ENCODE peak calls at places on chromosome 21, in ten cellular contexts. K is K562, R is Peyer's patch, P is GM12892, Q is stomach, T is testis, U is transverse colon, A is IMR-90, S is A549, I is body of pancreas. Y is an unnamed sample.

GRCh38 chr21:27246741-27247140 is 279.9 kb upstream of the ADAMTS5 start:
- DNase-seq in K (no peak), R (no peak), P (no peak), Q (no peak), T (no peak), U (no peak), A (peak; percentile 77), S (no peak), I (no peak), Y (no peak)

GRCh38 chr21:23524685-23525084 is 2082.6 kb downstream of the MRPL39 start:
- DNase-seq in K (no peak), R (no peak), P (no peak), Q (no peak), T (no peak), U (no peak), A (no peak), S (no peak), I (no peak), Y (no peak)

GRCh38 chr21:34809822-34810221 is 141.0 kb downstream of the CLIC6 start:
- DNase-seq in K (no peak), R (no peak), P (no peak), Q (no peak), T (no peak), U (no peak), A (no peak), S (no peak), I (no peak), Y (no peak)

GRCh38 chr21:44379991-44380865 is 26.8 kb downstream of the TRPM2 start:
- DNase-seq in K (no peak), R (no peak), P (no peak), Q (no peak), T (peak; percentile 12), U (no peak), A (no peak), S (no peak), I (no peak), Y (no peak)

GRCh38 chr21:44840771-44841170 is 22.9 kb upstream of the SUMO3 start:
- DNase-seq in K (no peak), R (no peak), P (no peak), Q (no peak), T (no peak), U (no peak), A (no peak), S (no peak), I (no peak), Y (no peak)

GRCh38 chr21:26939532-26940181 is 27.2 kb downstream of the ADAMTS5 start:
- DNase-seq in K (no peak), R (no peak), P (no peak), Q (no peak), T (peak; percentile 69), U (no peak), A (peak; percentile 65), S (no peak), I (peak; percentile 21), Y (no peak)

GRCh38 chr21:31354604-31355443 is 10.8 kb upstream of the TIAM1 start:
- DNase-seq in K (no peak), R (no peak), P (no peak), Q (peak; percentile 55), T (no peak), U (peak; percentile 13), A (peak; percentile 87), S (peak; percentile 11), I (no peak), Y (no peak)

GRCh38 chr21:17585875-17586450 is 26.7 kb downstream of the BTG3 start:
- DNase-seq in K (peak; percentile 16), R (no peak), P (no peak), Q (no peak), T (no peak), U (no peak), A (peak; percentile 62), S (peak; percentile 48), I (peak; percentile 28), Y (no peak)

GRCh38 chr21:25385912-25386474 is 221.3 kb downstream of the MRPL39 start:
- DNase-seq in K (peak; percentile 50), R (no peak), P (no peak), Q (peak; percentile 38), T (peak; percentile 20), U (no peak), A (peak; percentile 77), S (peak; percentile 57), I (peak; percentile 85), Y (no peak)

GRCh38 chr21:41377715-41378114 is 15.9 kb downstream of the MX2 start:
- DNase-seq in K (no peak), R (no peak), P (no peak), Q (no peak), T (no peak), U (no peak), A (no peak), S (no peak), I (no peak), Y (no peak)
- TF ChIP-seq POLR2A in K (no peak), R (no peak), P (no peak), Q (no peak), T (no peak), U (no peak), A (no peak), S (no peak), I (no peak), Y (no peak)

DNA sequence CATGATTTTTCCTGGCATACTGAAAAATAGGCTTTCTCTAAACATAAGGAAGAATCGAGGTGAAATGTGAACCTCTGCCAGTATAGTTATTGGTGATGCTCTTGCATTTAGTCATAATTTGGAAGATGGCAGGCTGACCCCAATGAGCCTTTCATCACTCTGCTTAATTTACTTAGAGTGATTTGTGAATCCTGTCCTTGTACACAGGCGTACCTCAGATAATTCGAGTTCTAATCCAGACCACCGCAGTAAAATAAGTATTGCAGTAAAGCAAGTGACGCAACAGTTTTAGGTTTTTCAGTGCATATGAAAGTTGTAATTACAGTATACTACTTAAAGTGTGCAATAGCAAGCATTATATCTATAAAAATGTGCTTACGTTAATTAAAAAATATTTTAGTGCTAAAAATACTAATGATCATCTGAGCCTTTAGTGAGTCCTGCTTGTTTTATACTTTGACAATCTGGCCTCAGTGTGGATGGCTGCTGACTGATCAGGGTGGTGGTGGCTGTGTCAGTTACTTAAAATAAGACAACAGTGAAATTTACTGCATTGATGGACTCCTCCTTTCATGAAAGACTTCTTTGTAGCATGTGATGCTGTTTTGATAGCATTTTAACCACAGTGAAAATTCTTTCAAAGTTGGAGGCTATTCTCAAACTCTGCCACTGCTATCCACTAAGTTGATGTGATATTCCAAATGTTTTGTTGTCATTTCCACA is 1.7 kb downstream of the PKNOX1 start:
- DNase-seq in K (no peak), R (no peak), P (no peak), Q (no peak), T (no peak), U (no peak), A (no peak), S (no peak), I (no peak), Y (no peak)
- TF ChIP-seq POLR2A in K (peak; percentile 1), R (no peak), P (no peak), Q (no peak), T (no peak), U (no peak), A (no peak), S (no peak), I (no peak), Y (no peak)

DNA sequence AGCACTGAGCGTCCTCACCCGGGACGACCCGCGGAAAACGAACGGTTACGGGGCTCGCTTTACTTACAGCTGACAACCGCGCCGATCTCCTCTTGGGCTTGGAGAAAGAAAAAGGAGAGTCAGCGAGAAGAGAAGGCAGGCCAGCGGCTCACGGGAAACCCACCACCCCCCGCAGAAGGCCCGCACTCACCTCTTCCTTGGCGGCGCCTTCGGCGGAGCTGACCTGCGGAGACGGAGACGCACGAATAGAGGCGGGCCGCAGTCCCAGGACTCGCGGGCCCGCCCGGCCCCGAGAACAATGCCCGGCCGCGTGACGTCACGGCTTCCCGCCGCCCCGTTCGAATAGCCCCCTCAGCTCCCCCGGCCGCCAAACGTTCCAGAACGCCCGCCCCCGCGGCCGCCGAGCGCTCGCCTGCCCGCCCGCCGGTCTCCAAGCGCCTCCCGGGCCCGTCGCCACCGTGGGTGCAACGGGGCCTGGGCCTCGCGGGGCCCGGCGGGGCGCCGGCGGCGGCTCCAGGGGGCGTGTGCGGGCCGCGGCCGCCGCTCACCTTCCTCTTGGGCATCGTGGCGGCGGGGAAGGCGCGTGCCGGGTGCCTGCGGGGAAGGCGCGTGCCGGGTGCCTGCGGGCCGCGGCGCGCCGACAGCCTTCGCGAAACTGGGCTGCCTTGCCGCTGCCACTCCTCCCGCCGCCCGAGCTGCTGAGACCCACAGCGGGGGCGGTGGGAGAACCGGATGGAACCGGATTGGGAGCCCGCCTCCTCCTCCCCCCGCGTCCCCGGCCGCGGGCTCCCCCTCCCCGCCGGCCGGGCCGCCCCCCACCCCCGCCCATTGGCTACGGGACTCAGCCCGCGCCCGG is at the start of gene HMGN1:
- DNase-seq in K (peak; percentile 84), R (peak; percentile 91), P (peak; percentile 81), Q (peak; percentile 88), T (peak; percentile 90), U (peak; percentile 88), A (peak; percentile 86), S (peak; percentile 69), I (peak; percentile 91), Y (peak; percentile 77)
- TF ChIP-seq POLR2A in K (peak; percentile 60), R (peak; percentile 65), P (peak; percentile 67), Q (no peak), T (no peak), U (peak; percentile 53), A (peak; percentile 85), S (peak; percentile 67), I (peak; percentile 51), Y (no peak)

GRCh38 chr21:32472890-32473765 is 60.6 kb downstream of the EVA1C start:
- DNase-seq in K (no peak), R (no peak), P (no peak), Q (no peak), T (no peak), U (no peak), A (no peak), S (no peak), I (no peak), Y (no peak)

GRCh38 chr21:32474179-32475059 is 61.9 kb downstream of the EVA1C start:
- DNase-seq in K (no peak), R (no peak), P (no peak), Q (peak; percentile 29), T (no peak), U (no peak), A (no peak), S (no peak), I (no peak), Y (no peak)

GRCh38 chr21:32477424-32477745 is 64.9 kb downstream of the EVA1C start:
- DNase-seq in K (no peak), R (no peak), P (no peak), Q (no peak), T (no peak), U (no peak), A (no peak), S (no peak), I (no peak), Y (no peak)

GRCh38 chr21:32476661-32477423 is 64.3 kb downstream of the EVA1C start:
- DNase-seq in K (no peak), R (no peak), P (no peak), Q (no peak), T (no peak), U (no peak), A (no peak), S (no peak), I (no peak), Y (no peak)

DNA sequence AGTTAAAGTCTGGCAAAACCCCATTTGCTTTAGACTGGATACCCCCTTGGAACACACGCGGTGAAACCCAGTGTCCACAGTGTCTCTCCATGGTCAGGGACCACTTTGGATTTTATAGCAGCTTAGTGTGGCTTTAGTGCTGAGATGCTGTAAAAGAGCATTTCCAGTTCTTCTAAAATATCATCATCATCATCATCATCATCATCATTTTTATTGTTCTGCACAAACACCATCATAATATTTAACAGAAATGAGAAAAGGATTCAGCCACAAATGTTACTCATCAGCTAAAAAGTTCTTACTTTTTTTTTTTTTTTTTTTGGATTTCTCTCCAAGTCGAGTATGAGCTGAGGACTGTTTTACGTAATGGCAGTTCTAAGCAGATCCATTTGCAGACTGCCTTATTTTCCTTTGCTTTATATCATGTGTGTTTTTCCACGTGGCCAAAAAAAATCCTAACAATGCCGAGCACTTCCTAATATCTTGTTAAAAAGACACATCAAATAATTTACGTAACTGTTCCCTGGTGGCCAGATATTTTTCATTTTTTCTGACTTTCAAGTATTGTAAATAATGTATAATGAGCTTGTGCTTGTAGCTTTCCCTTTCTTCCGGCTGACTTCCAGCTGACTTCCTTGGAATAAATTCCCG is 62.8 kb downstream of the EVA1C start:
- DNase-seq in K (no peak), R (no peak), P (no peak), Q (no peak), T (no peak), U (no peak), A (peak; percentile 66), S (peak; percentile 46), I (no peak), Y (no peak)
- TF ChIP-seq POLR2A in K (no peak), R (no peak), P (no peak), Q (no peak), T (no peak), U (no peak), A (no peak), S (no peak), I (no peak), Y (no peak)

Y was measured in esophagus squamous epithelium.